ENCODE peak calls at places on chromosomes 1 and 21, in nine cellular contexts. T is dorsolateral prefrontal cortex, S is NB4, K is spleen, U is GM06990, Z is cardiac fibroblast, D is psoas muscle, J is brain microvascular endothelial cell, O is RWPE1. G is an unnamed sample.

GRCh38 chr1:214494706-214495105 is 56.7 kb downstream of the PTPN14 start:
- DNase-seq in T (no peak), S (no peak), K (no peak), U (no peak), Z (no peak), D (no peak), J (no peak), O (peak; percentile 72), G (no peak)

GRCh38 chr1:173193639-173194038 is 13.5 kb downstream of the TNFSF4 start:
- DNase-seq in T (no peak), S (peak; percentile 24), K (no peak), U (no peak), Z (peak; percentile 31), D (no peak), J (peak; percentile 89), O (no peak), G (no peak)

GRCh38 chr1:6002714-6003501 is 10.7 kb upstream of the NPHP4 start:
- DNase-seq in T (no peak), S (no peak), K (peak; percentile 74), U (no peak), Z (no peak), D (peak; percentile 46), J (no peak), O (no peak), G (no peak)

GRCh38 chr1:18344755-18345154 is 136.0 kb upstream of the KLHDC7A start:
- DNase-seq in T (no peak), S (no peak), K (no peak), U (no peak), Z (no peak), D (no peak), J (no peak), O (no peak), G (no peak)

GRCh38 chr21:38272215-38272614 is 15.4 kb downstream of the KCNJ15 start:
- DNase-seq in T (no peak), S (no peak), K (peak; percentile 81), U (no peak), Z (no peak), D (no peak), J (no peak), O (no peak), G (no peak)

GRCh38 chr1:98660941-98661543 is 479 bp upstream of the SNX7 start:
- DNase-seq in T (no peak), S (no peak), K (no peak), U (no peak), Z (peak; percentile 26), D (no peak), J (no peak), O (no peak), G (no peak)

GRCh38 chr21:15682977-15683376 is 46.8 kb upstream of the USP25 start:
- DNase-seq in T (no peak), S (peak; percentile 53), K (no peak), U (no peak), Z (peak; percentile 52), D (no peak), J (no peak), O (peak; percentile 25), G (no peak)

GRCh38 chr1:200207711-200208126 is 180.2 kb downstream of the NR5A2 start:
- DNase-seq in T (no peak), S (peak; percentile 89), K (no peak), U (peak; percentile 65), Z (no peak), D (no peak), J (peak; percentile 4), O (no peak), G (no peak)

GRCh38 chr1:167435484-167435883 is 82.8 kb downstream of the CD247 start:
- DNase-seq in T (no peak), S (no peak), K (no peak), U (no peak), Z (no peak), D (no peak), J (no peak), O (no peak), G (no peak)

GRCh38 chr1:9542425-9542824 is 3.2 kb downstream of the SLC25A33 start:
- DNase-seq in T (no peak), S (peak; percentile 27), K (no peak), U (no peak), Z (peak; percentile 77), D (no peak), J (peak; percentile 12), O (no peak), G (no peak)

GRCh38 chr1:37098196-37098595 is 63.9 kb upstream of the GRIK3 start:
- DNase-seq in T (no peak), S (no peak), K (no peak), U (no peak), Z (no peak), D (no peak), J (no peak), O (no peak), G (no peak)

GRCh38 chr1:55213885-55214213 is 1.3 kb downstream of the USP24 start:
- DNase-seq in T (no peak), S (no peak), K (peak; percentile 79), U (peak; percentile 31), Z (no peak), D (no peak), J (no peak), O (no peak), G (no peak)

GRCh38 chr1:208682664-208683013 is 438.5 kb upstream of the PLXNA2 start:
- DNase-seq in T (no peak), S (no peak), K (no peak), U (no peak), Z (no peak), D (no peak), J (no peak), O (no peak), G (no peak)

GRCh38 chr1:154859786-154860153 is 10.3 kb downstream of the KCNN3 start:
- DNase-seq in T (no peak), S (no peak), K (no peak), U (no peak), Z (no peak), D (peak; percentile 90), J (no peak), O (no peak), G (no peak)

GRCh38 chr1:201882665-201883132 is 6.0 kb upstream of the SHISA4 start:
- DNase-seq in T (no peak), S (peak; percentile 87), K (no peak), U (peak; percentile 31), Z (no peak), D (peak; percentile 61), J (peak; percentile 60), O (peak; percentile 95), G (no peak)
- TF ChIP-seq CTCF in T (no peak), S (peak; percentile 16), K (no peak), U (no peak), Z (peak; percentile 31), D (peak; percentile 36), J (peak; percentile 49), O (no peak), G (no peak)

GRCh38 chr1:30569384-30569783 is 154.0 kb downstream of the MATN1 start:
- DNase-seq in T (no peak), S (no peak), K (no peak), U (no peak), Z (no peak), D (no peak), J (no peak), O (no peak), G (no peak)
- TF ChIP-seq CTCF in T (no peak), S (no peak), K (no peak), U (no peak), Z (no peak), D (no peak), J (peak; percentile 13), O (no peak), G (no peak)

GRCh38 chr1:97565886-97566285 is 354.9 kb downstream of the DPYD start:
- DNase-seq in T (no peak), S (peak; percentile 22), K (no peak), U (no peak), Z (no peak), D (no peak), J (no peak), O (no peak), G (no peak)

GRCh38 chr1:97567000-97567749 is 353.7 kb downstream of the DPYD start:
- DNase-seq in T (no peak), S (no peak), K (no peak), U (no peak), Z (no peak), D (no peak), J (no peak), O (no peak), G (no peak)

GRCh38 chr1:97560714-97561113 is 360.1 kb downstream of the DPYD start:
- DNase-seq in T (no peak), S (no peak), K (no peak), U (no peak), Z (no peak), D (no peak), J (no peak), O (no peak), G (no peak)

GRCh38 chr1:97562096-97562495 is 358.7 kb downstream of the DPYD start:
- DNase-seq in T (no peak), S (no peak), K (no peak), U (no peak), Z (no peak), D (no peak), J (no peak), O (no peak), G (no peak)

DNA sequence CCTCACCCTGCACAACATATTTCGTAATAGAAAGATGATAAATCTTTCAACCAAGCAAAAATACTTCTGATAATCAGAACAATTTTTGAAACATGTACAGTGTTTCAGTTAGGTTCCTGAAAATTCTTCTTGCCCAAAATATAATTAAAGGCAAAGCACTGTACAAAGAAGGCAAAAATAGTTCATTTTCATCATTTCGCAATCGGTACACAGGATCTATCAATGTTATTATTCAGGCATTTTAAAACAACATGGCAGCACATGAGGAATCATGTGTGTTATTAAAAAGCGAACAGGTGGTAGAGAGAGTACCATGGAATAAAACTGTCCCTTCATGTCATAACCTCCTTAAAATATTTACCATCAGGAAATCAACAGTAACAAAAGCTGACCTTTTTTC is 356.9 kb downstream of the DPYD start:
- DNase-seq in T (no peak), S (no peak), K (no peak), U (no peak), Z (no peak), D (no peak), J (no peak), O (no peak), G (no peak)
- TF ChIP-seq CTCF in T (no peak), S (no peak), K (no peak), U (no peak), Z (no peak), D (no peak), J (no peak), O (no peak), G (no peak)

GRCh38 chr1:27301582-27302199 is 20.3 kb upstream of the TMEM222 start:
- DNase-seq in T (peak; percentile 37), S (no peak), K (no peak), U (no peak), Z (no peak), D (no peak), J (no peak), O (no peak), G (no peak)

GRCh38 chr1:27302612-27303011 is 19.4 kb upstream of the TMEM222 start:
- DNase-seq in T (no peak), S (no peak), K (no peak), U (no peak), Z (no peak), D (no peak), J (no peak), O (no peak), G (no peak)

GRCh38 chr1:27300341-27301051 is 21.5 kb upstream of the TMEM222 start:
- DNase-seq in T (peak; percentile 91), S (peak; percentile 91), K (peak; percentile 93), U (peak; percentile 73), Z (peak; percentile 95), D (peak; percentile 91), J (peak; percentile 87), O (peak; percentile 87), G (peak; percentile 85)

GRCh38 chr1:27299385-27300252 is 22.3 kb upstream of the TMEM222 start:
- DNase-seq in T (peak; percentile 90), S (no peak), K (no peak), U (no peak), Z (peak; percentile 99), D (peak; percentile 89), J (peak; percentile 99), O (peak; percentile 97), G (peak; percentile 80)

GRCh38 chr1:27301052-27301422 is 20.9 kb upstream of the TMEM222 start:
- DNase-seq in T (peak; percentile 29), S (no peak), K (no peak), U (no peak), Z (no peak), D (no peak), J (no peak), O (no peak), G (no peak)
- TF ChIP-seq CTCF in T (peak; percentile 33), S (no peak), K (no peak), U (no peak), Z (no peak), D (no peak), J (no peak), O (peak; percentile 36), G (peak; percentile 58)

G was measured in mesothelial cell of epicardium.